ENCODE peak calls at places on chromosomes 7 and 10, in ten cellular contexts. H is Peyer's patch, T is stomach, K is HCT116, W is GM12878, Z is tibial nerve, D is breast epithelium, B is heart left ventricle, A is ovary, Q is A549. O is an unnamed sample.

GRCh38 chr10:32000937-32001336 is 55.3 kb downstream of the KIF5B start:
- DNase-seq in Q (no peak), B (no peak), W (no peak), T (no peak), D (no peak), A (no peak), Z (no peak), K (no peak), H (no peak), O (no peak)

GRCh38 chr7:103778929-103779328 is 210.5 kb downstream of the RELN start:
- DNase-seq in A (no peak), K (no peak), H (no peak), W (no peak), D (no peak), T (no peak), Q (no peak), B (no peak), Z (no peak), O (no peak)

GRCh38 chr10:49187044-49187484 is 1.1 kb downstream of the TMEM273 start:
- DNase-seq in A (no peak), B (peak; percentile 53), D (no peak), W (no peak), H (no peak), Z (no peak), T (peak; percentile 24), Q (no peak), K (no peak), O (peak; percentile 76)

GRCh38 chr7:99184468-99185225 is 23.3 kb downstream of the KPNA7 start:
- DNase-seq in Z (no peak), A (no peak), H (no peak), W (no peak), B (no peak), Q (no peak), T (no peak), D (no peak), K (no peak), O (peak; percentile 52)

GRCh38 chr7:115368998-115369397 is 447.1 kb downstream of the MDFIC start:
- DNase-seq in Q (no peak), W (no peak), H (no peak), B (peak; percentile 9), D (no peak), T (no peak), A (no peak), K (no peak), Z (no peak), O (no peak)

GRCh38 chr10:58951750-58952149 is 224.7 kb upstream of the PHYHIPL start:
- DNase-seq in W (no peak), B (no peak), H (no peak), T (no peak), Z (no peak), D (no peak), K (no peak), Q (no peak), A (peak; percentile 18), O (no peak)

GRCh38 chr10:84432891-84433290 is 104.5 kb downstream of the CCSER2 start:
- DNase-seq in Z (no peak), W (no peak), D (no peak), T (no peak), K (no peak), A (no peak), Q (no peak), B (no peak), H (no peak), O (no peak)

GRCh38 chr7:117008849-117009531 is 55.7 kb downstream of the ST7 start:
- DNase-seq in Z (no peak), Q (no peak), B (no peak), H (no peak), K (no peak), D (no peak), A (no peak), W (no peak), T (no peak), O (no peak)

GRCh38 chr10:128437786-128438350 is 311.6 kb upstream of the MKI67 start:
- DNase-seq in A (no peak), W (no peak), Q (no peak), T (no peak), Z (no peak), B (no peak), D (no peak), H (no peak), K (no peak), O (no peak)

GRCh38 chr10:63919576-63920279 is 398.5 kb downstream of the REEP3 start:
- DNase-seq in K (no peak), Z (no peak), D (no peak), W (no peak), H (no peak), B (peak; percentile 40), Q (no peak), A (no peak), T (no peak), O (no peak)

GRCh38 chr7:74466196-74466813 is 12.6 kb downstream of the GTF2IRD1 start:
- DNase-seq in B (peak; percentile 88), D (no peak), Z (no peak), W (no peak), K (no peak), A (no peak), T (peak; percentile 71), Q (no peak), H (no peak), O (no peak)

DNA sequence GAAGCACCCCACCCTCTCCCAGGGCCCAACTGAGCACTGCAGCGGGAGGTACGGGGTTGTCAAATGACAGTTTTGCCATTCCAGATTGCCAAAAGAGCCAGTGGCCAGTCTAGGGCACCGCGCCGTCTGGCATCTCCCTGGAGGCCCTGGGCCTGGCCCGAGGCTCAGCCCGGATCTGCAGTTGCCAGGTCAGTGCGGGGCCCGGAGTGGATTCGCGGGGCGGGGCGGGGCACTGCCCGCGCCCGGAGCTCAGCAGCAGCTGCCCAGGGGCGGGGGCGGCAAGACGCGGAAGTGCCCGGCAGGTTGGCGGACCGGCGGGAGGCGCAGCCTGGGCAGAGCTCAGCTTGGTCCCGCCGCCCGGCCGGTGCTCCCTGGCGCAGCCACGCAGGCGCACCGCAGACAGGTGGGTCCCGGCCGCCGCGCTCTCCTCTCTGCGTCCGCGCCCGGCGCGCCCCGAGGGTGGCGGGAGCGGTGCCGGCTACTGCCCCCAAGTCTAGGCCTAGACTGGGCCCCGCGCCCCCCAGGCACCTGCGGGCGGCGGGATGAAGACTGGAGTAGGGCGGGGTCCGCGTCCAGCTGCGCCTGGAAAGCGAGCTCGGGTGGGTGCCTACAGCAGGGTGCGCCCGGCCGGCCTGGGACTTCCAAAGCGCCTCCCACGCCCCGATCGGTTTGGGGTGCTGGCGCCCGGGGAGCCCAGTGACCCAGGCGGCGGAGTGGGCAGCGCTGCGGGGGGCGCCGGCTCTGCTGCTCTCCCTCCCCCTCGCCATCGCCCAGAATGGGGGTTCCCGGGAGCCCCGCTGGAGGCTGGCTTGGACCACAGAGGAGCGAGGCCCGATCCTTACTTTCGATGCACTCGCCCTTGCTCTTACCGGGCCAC is at the start of gene IRF5:
- DNase-seq in D (no peak), Z (no peak), Q (peak; percentile 63), H (peak; percentile 81), T (peak; percentile 80), A (no peak), W (no peak), K (peak; percentile 15), B (peak; percentile 50), O (peak; percentile 93)
- H3K27ac ChIP-seq in D (no peak within 1 kb of the TSS), Z (no peak within 1 kb of the TSS), Q (peak within 1 kb of the TSS; percentile 88), H (peak within 1 kb of the TSS; percentile 43), T (peak within 1 kb of the TSS; percentile 18), A (no peak within 1 kb of the TSS), W (peak within 1 kb of the TSS; percentile 96), K (peak within 1 kb of the TSS; percentile 67), B (peak within 1 kb of the TSS; percentile 55), O (peak within 1 kb of the TSS; percentile 76)

GRCh38 chr7:139341776-139342244 is 673 bp downstream of the FMC1 start:
- DNase-seq in T (no peak), W (no peak), H (no peak), A (no peak), Z (no peak), D (no peak), Q (no peak), K (no peak), B (no peak), O (peak; percentile 12)
- TF ChIP-seq POLR2A in T (no peak), W (no peak), H (no peak), A (no peak), Z (peak; percentile 49), D (peak; percentile 79), Q (no peak), K (no peak), B (peak; percentile 46), O (no peak)

DNA sequence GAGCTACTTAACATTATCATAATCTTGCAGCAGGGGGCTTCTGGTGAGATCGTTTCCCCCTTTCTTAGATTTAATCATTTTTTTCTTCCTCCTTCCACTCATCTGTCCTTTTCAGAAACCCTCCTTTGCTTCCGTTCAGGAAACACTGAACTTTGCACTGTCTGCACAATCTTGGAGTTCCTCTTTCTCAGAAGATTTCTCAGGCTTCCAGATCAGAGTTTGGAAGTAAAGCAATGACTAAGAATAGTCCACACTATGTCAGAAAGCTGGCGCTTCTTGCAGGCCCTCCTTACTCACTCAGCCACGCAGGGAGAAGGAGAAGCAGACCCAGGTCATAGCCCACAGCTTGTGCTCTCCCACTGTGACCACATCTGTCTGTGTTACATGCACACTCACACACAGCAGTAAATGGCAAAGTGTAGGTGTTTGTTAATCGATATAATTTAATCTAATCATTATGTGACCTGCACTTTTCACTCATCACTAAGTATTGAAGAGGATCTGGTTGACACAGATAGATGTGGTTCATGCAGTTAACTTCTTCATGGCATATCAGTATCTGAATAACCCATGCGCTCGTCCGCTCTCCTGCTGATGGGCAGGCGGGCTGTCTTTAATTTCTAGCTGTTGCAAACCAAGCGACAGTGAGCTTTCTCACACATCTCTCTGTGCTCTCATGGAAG is 30.2 kb downstream of the ALOX5 start:
- DNase-seq in K (no peak), H (no peak), W (no peak), T (no peak), Q (no peak), Z (no peak), B (no peak), A (no peak), D (no peak), O (peak; percentile 81)
- H3K4me1 ChIP-seq in K (no peaks in the 10 kb centered on the region), H (no peaks in the 10 kb centered on the region), W (peaks cover 4% of the 10 kb centered on the region), T (peaks cover 7% of the 10 kb centered on the region), Q (no peaks in the 10 kb centered on the region), Z (no peaks in the 10 kb centered on the region), B (no peaks in the 10 kb centered on the region), A (no peaks in the 10 kb centered on the region), D (no peaks in the 10 kb centered on the region), O (peaks cover 4% of the 10 kb centered on the region)

GRCh38 chr10:119305860-119306513 is 98.6 kb downstream of the GRK5 start:
- DNase-seq in T (peak; percentile 52), Q (peak; percentile 92), B (peak; percentile 77), Z (peak; percentile 49), K (peak; percentile 97), W (peak; percentile 81), D (peak; percentile 51), H (no peak), A (peak; percentile 85), O (peak; percentile 86)

GRCh38 chr10:119306514-119306951 is 99.2 kb downstream of the GRK5 start:
- DNase-seq in W (peak; percentile 71), Z (no peak), T (peak; percentile 43), K (no peak), B (no peak), A (no peak), D (no peak), Q (peak; percentile 51), H (no peak), O (peak; percentile 95)

GRCh38 chr10:119303886-119304285 is 96.5 kb downstream of the GRK5 start:
- DNase-seq in D (no peak), Q (peak; percentile 28), T (peak; percentile 67), B (no peak), H (no peak), W (no peak), Z (no peak), A (no peak), K (no peak), O (no peak)

GRCh38 chr10:119302591-119303253 is 95.4 kb downstream of the GRK5 start:
- DNase-seq in W (no peak), H (peak; percentile 27), A (no peak), K (no peak), Q (no peak), D (no peak), Z (no peak), B (no peak), T (peak; percentile 72), O (no peak)

GRCh38 chr10:119304541-119304940 is 97.2 kb downstream of the GRK5 start:
- DNase-seq in A (no peak), B (no peak), D (no peak), W (no peak), Z (no peak), K (no peak), H (no peak), T (no peak), Q (no peak), O (no peak)
- H3K27ac ChIP-seq in A (no peak overlapping the region), B (no peak overlapping the region), D (no peak overlapping the region), W (peak overlapping the region; percentile 92), Z (no peak overlapping the region), K (no peak overlapping the region), H (no peak overlapping the region), T (no peak overlapping the region), Q (peak overlapping the region; percentile 90), O (peak overlapping the region; percentile 87)

O was measured in spleen.